ENCODE peak calls at places on chromosomes 13 and 19, in six cellular contexts. M is GM23248, O is HAP-1, Q is body of pancreas, B is mammary epithelial cell, L is Peyer's patch. H is an unnamed sample. For H3K36me3 and H3K4me1, the result is how much of the 10 kb centered on the place peaks cover.

GRCh38 chr13:101979825-101980224 is 422.0 kb downstream of the FGF14 start:
- DNase-seq in M (no peak), O (no peak), Q (no peak), B (no peak), L (no peak), H (no peak)

GRCh38 chr19:1173160-1173844 is 766 bp downstream of the SBNO2 start:
- DNase-seq in M (peak), O (no peak), Q (no peak), B (no peak), L (no peak), H (peak)

GRCh38 chr13:61136101-61136500 is 279.5 kb downstream of the PCDH20 start:
- DNase-seq in M (no peak), O (no peak), Q (no peak), B (no peak), L (no peak), H (peak)

GRCh38 chr19:51422053-51422448 is 4.6 kb upstream of the SIGLEC10 start:
- DNase-seq in M (peak), O (peak), Q (peak), B (peak), L (peak), H (peak)

GRCh38 chr13:83229574-83230300 is 652.5 kb downstream of the SLITRK1 start:
- DNase-seq in M (peak), O (no peak), Q (no peak), B (no peak), L (no peak), H (no peak)

GRCh38 chr13:80006940-80007339 is 334.0 kb downstream of the SPRY2 start:
- DNase-seq in M (no peak), O (no peak), Q (no peak), B (no peak), L (no peak), H (no peak)

GRCh38 chr19:39448271-39448670 is 2.9 kb downstream of the SUPT5H start:
- DNase-seq in M (peak), O (no peak), Q (no peak), B (peak), L (no peak), H (peak)

GRCh38 chr13:72505376-72505775 is 222.1 kb downstream of the MZT1 start:
- DNase-seq in M (no peak), O (peak), Q (no peak), B (no peak), L (no peak), H (no peak)

GRCh38 chr13:99307247-99307646 is at the start of gene GPR183:
- DNase-seq in M (peak), O (no peak), Q (no peak), B (no peak), L (no peak), H (peak)

GRCh38 chr19:49581007-49581508 is at the start of gene PRRG2:
- DNase-seq in M (no peak), O (no peak), Q (peak), B (peak), L (peak), H (no peak)

GRCh38 chr19:49579947-49580263 is 451 bp downstream of the NOSIP start:
- DNase-seq in M (peak), O (no peak), Q (no peak), B (no peak), L (no peak), H (peak)

GRCh38 chr19:49583239-49583638 is 2.1 kb downstream of the PRRG2 start:
- DNase-seq in M (no peak), O (no peak), Q (no peak), B (no peak), L (no peak), H (no peak)

GRCh38 chr19:49579193-49579592 is 1.2 kb downstream of the NOSIP start:
- DNase-seq in M (no peak), O (no peak), Q (no peak), B (no peak), L (no peak), H (no peak)

GRCh38 chr19:49580264-49581006 is at the start of gene NOSIP:
- DNase-seq in M (peak), O (peak), Q (peak), B (peak), L (peak), H (peak)
- H3K36me3 ChIP-seq in M (under half), O (under half), Q (under half), B (under half), L (under half), H (under half)

GRCh38 chr13:109654341-109655205 is 131.8 kb downstream of the IRS2 start:
- DNase-seq in M (no peak), O (no peak), Q (no peak), B (no peak), L (no peak), H (peak)

GRCh38 chr13:109652536-109652935 is 133.8 kb downstream of the IRS2 start:
- DNase-seq in M (no peak), O (no peak), Q (no peak), B (peak), L (no peak), H (no peak)

GRCh38 chr13:109655206-109655600 is 131.2 kb downstream of the IRS2 start:
- DNase-seq in M (no peak), O (no peak), Q (no peak), B (no peak), L (no peak), H (peak)

GRCh38 chr13:109657395-109657794 is 129.0 kb downstream of the IRS2 start:
- DNase-seq in M (no peak), O (no peak), Q (no peak), B (no peak), L (no peak), H (no peak)

DNA sequence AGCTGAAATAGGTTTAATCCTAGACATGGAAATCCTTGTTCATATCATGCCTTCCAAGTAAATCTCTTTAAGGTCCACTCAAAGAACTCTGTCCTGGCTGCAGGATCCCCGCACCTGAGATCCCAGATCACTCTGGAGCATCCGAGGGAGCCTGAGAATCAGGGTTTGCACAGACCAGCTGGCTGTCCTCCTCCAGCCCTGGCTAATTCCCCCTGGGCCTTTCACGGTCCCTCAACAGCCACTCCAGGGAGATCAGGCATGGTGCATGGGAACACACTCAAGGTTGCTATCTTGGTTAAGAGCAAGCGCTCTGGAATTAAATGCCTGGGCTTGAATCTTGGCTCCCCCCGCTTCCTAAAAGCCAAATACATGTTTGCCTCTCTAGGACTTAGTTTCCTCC is 130.8 kb downstream of the IRS2 start:
- DNase-seq in M (no peak), O (no peak), Q (no peak), B (no peak), L (no peak), H (no peak)
- H3K4me1 ChIP-seq in M (under half), O (under half), Q (under half), B (under half), L (under half), H (under half)

GRCh38 chr19:36674201-36674600 is 7.6 kb upstream of the ZNF461 start:
- DNase-seq in M (no peak), O (no peak), Q (no peak), B (no peak), L (no peak), H (no peak)

GRCh38 chr19:36679455-36679854 is 8.0 kb upstream of the ZNF567 start:
- DNase-seq in M (no peak), O (no peak), Q (no peak), B (no peak), L (no peak), H (no peak)
- H3K36me3 ChIP-seq in M (under half), O (under half), Q (under half), B (under half), L (under half), H (under half)

GRCh38 chr19:50205681-50206138 is 2.3 kb downstream of the MYH14 start:
- DNase-seq in M (no peak), O (no peak), Q (peak), B (no peak), L (peak), H (no peak)

GRCh38 chr19:50204081-50204428 is 633 bp downstream of the MYH14 start:
- DNase-seq in M (no peak), O (no peak), Q (no peak), B (no peak), L (no peak), H (no peak)

GRCh38 chr19:50204811-50205675 is 1.6 kb downstream of the MYH14 start:
- DNase-seq in M (no peak), O (no peak), Q (peak), B (no peak), L (peak), H (no peak)

GRCh38 chr19:50207730-50208129 is 4.3 kb downstream of the MYH14 start:
- DNase-seq in M (no peak), O (no peak), Q (no peak), B (no peak), L (no peak), H (no peak)

DNA sequence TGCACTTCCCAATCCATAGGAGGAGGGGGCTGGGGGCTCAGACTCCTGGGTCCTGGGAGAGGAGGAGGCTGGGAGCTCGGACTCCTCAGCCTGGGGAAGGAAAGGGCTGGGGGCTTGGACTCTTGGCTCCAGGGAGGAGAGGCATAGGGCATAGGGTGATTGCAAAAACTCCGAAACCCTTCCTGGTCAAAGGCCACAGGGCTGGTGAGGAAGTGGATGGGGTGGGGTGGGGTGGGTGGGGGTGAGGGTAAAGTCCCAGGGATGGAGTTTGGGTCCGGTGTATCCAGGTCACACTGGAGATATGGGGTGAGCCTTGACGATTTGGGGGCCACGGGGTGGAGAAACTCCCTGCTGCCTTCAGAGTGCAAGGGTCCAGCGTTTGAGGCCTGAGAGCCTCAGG is 2.8 kb downstream of the MYH14 start:
- DNase-seq in M (no peak), O (no peak), Q (no peak), B (no peak), L (peak), H (no peak)
- H3K4me1 ChIP-seq in M (under half), O (under half), Q (under half), B (under half), L (under half), H (under half)

GRCh38 chr19:57755031-57755430 is 8.4 kb downstream of the ZNF776 start:
- DNase-seq in M (no peak), O (no peak), Q (no peak), B (no peak), L (no peak), H (no peak)

GRCh38 chr19:57759096-57759495 is 10.4 kb upstream of the ZNF586 start:
- DNase-seq in M (no peak), O (no peak), Q (no peak), B (no peak), L (no peak), H (no peak)

GRCh38 chr19:57757941-57758340 is 11.3 kb downstream of the ZNF776 start:
- DNase-seq in M (no peak), O (no peak), Q (no peak), B (no peak), L (no peak), H (no peak)

DNA sequence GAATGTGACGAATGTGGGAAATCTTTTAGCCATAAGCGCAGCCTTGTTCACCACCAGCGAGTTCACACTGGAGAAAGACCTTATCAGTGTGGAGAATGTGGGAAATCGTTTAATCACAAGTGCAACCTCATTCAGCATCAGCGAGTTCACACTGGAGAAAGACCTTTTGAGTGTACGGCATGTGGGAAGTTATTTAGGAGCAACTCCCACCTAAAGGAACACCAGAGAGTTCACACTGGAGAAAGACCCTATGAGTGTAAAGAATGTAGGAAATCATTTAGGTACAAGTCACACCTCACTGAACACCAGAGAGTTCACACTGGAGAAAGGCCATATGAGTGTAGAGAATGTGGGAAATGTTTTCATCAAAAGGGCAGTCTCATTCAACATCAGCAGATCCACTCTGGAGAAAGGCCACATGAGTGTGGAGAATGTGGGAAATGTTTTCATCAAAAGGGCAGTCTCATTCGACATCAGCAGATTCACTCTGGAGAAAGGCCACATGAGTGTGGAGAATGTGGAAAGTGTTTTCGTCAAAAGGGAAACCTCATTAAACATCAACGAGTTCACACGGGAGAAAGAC is 7.6 kb downstream of the ZNF776 start:
- DNase-seq in M (no peak), O (no peak), Q (no peak), B (no peak), L (no peak), H (no peak)
- H3K36me3 ChIP-seq in M (half or more), O (half or more), Q (under half), B (under half), L (under half), H (half or more)